ENCODE peak calls at places on chromosomes 1 and 21, in five cellular contexts. G, Z, K, R and C are unnamed samples.

GRCh38 chr1:161198877-161199431 is at the start of gene ADAMTS4:
- DNase-seq in G (peak), R (peak), K (peak), Z (no peak), C (peak)

GRCh38 chr1:70896224-70896623 is 151.4 kb downstream of the PTGER3 start:
- DNase-seq in G (no peak), K (no peak), R (no peak), Z (no peak), C (no peak)

GRCh38 chr1:77234943-77235342 is 15.7 kb upstream of the PIGK start:
- DNase-seq in K (no peak), Z (no peak), R (no peak), G (no peak), C (no peak)

GRCh38 chr1:149843302-149844041 is 55.9 kb upstream of the BOLA1 start:
- DNase-seq in K (no peak), G (no peak), Z (no peak), R (no peak), C (no peak)

GRCh38 chr1:38587734-38588133 is 271.8 kb downstream of the RRAGC start:
- DNase-seq in G (no peak), R (no peak), Z (no peak), K (no peak), C (no peak)

GRCh38 chr1:109890115-109890953 is 20.3 kb upstream of the CSF1 start:
- DNase-seq in G (peak), Z (no peak), R (no peak), K (no peak), C (no peak)

GRCh38 chr1:113140588-113141446 is 67.8 kb downstream of the LRIG2 start:
- DNase-seq in R (peak), K (peak), Z (peak), G (peak), C (peak)

GRCh38 chr1:109877320-109877771 is 33.3 kb upstream of the CSF1 start:
- DNase-seq in G (peak), Z (peak), K (peak), R (no peak), C (peak)

GRCh38 chr21:44996983-44997936 is 57.4 kb downstream of the SLX9 start:
- DNase-seq in R (no peak), Z (no peak), G (no peak), K (no peak), C (no peak)

GRCh38 chr1:232764458-232765231 is 40.6 kb upstream of the MAP10 start:
- DNase-seq in G (no peak), K (no peak), R (no peak), Z (no peak), C (no peak)

GRCh38 chr21:34836103-34836932 is 167.5 kb downstream of the CLIC6 start:
- DNase-seq in K (peak), Z (peak), R (no peak), G (no peak), C (no peak)

GRCh38 chr1:204363335-204364114 is 3.8 kb upstream of the PLEKHA6 start:
- DNase-seq in Z (peak), G (peak), K (peak), R (peak), C (no peak)

GRCh38 chr1:150798509-150798908 is 9.6 kb downstream of the CTSK start:
- DNase-seq in Z (no peak), G (no peak), R (no peak), K (peak), C (no peak)

GRCh38 chr1:162248854-162249535 is 127.7 kb downstream of the SPATA46 start:
- DNase-seq in Z (no peak), G (no peak), K (no peak), R (no peak), C (peak)

GRCh38 chr1:116483481-116484309 is 87.1 kb downstream of the CD58 start:
- DNase-seq in R (peak), G (no peak), K (peak), Z (no peak), C (no peak)

GRCh38 chr1:35334485-35334884 is 66.0 kb downstream of the ZMYM4 start:
- DNase-seq in R (no peak), G (no peak), K (peak), Z (no peak), C (no peak)

GRCh38 chr1:70764747-70765146 is 282.9 kb downstream of the PTGER3 start:
- DNase-seq in Z (no peak), G (no peak), R (no peak), K (no peak), C (no peak)

GRCh38 chr1:75265792-75266191 is 131.6 kb downstream of the LHX8 start:
- DNase-seq in K (peak), R (peak), Z (peak), G (peak), C (no peak)

GRCh38 chr1:78831731-78832360 is 174.7 kb downstream of the ADGRL4 start:
- DNase-seq in K (peak), R (no peak), G (no peak), Z (peak), C (no peak)

GRCh38 chr21:42560517-42561179 is 47.0 kb downstream of the SLC37A1 start:
- DNase-seq in Z (no peak), G (no peak), R (no peak), K (no peak), C (no peak)

GRCh38 chr1:154198756-154199562 is 7.1 kb upstream of the TPM3 start:
- DNase-seq in G (peak), R (peak), K (peak), Z (peak), C (peak)

GRCh38 chr1:201949491-201949890 is 3.1 kb upstream of the LMOD1 start:
- DNase-seq in K (no peak), G (no peak), Z (no peak), R (no peak), C (no peak)

GRCh38 chr1:53160924-53161378 is 18.5 kb upstream of the SLC1A7 start:
- DNase-seq in Z (no peak), K (no peak), R (no peak), G (no peak), C (no peak)

GRCh38 chr1:67040405-67040804 is 13.5 kb downstream of the SLC35D1 start:
- DNase-seq in G (no peak), R (no peak), K (no peak), Z (no peak), C (no peak)

GRCh38 chr1:150141452-150141851 is 8.3 kb upstream of the PLEKHO1 start:
- DNase-seq in K (peak), R (no peak), G (no peak), Z (no peak), C (no peak)

GRCh38 chr1:235429143-235429542 is 61.9 kb downstream of the TBCE start:
- DNase-seq in K (no peak), R (no peak), Z (no peak), G (no peak), C (no peak)

GRCh38 chr1:183143576-183144315 is 42.3 kb upstream of the LAMC2 start:
- DNase-seq in K (no peak), Z (no peak), G (no peak), R (no peak), C (no peak)

GRCh38 chr1:183135336-183135735 is 50.7 kb upstream of the LAMC2 start:
- DNase-seq in R (no peak), K (no peak), Z (no peak), G (no peak), C (no peak)

GRCh38 chr1:183138301-183138700 is 47.8 kb upstream of the LAMC2 start:
- DNase-seq in R (no peak), G (no peak), K (no peak), Z (no peak), C (no peak)

GRCh38 chr1:183137782-183138181 is 48.3 kb upstream of the LAMC2 start:
- DNase-seq in K (peak), G (no peak), Z (no peak), R (no peak), C (no peak)

DNA sequence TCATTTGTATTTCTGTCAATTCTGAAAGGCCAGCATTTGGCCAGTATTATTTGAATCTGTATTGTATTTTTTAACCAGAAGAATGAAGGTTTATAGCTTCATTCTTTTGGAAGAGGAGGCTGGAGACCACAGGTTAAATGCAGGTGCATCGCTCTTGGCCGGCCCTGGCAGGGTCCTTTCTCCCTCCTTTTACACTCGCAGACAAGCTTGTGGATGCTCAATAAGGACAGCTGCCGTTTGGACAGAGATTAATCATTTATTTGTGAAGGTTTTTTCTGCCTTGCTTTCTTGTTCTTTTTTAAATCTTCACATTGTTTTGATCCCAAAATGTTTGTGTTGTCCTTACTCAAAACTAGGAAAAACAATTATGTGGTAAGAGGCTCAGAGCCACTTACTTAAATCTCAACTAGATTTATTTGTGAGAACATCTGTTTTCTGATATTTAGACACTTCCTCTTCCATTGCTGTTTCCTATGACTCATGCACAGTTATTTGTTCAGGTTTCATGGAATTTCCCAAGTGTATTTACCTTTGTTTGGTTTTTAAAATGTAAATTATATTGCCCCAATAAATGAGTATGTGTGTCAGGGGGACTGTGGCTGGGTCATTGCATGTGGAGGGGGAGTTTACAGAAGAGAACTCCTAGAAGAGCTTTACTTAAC is 46.7 kb upstream of the LAMC2 start:
- DNase-seq in R (no peak), G (no peak), Z (peak), K (peak), C (no peak)
- TF ChIP-seq RAD21 in R (no peak), G (no peak), Z (no peak), K (no peak), C (no peak)

GRCh38 chr1:47483651-47484050 is 45.8 kb downstream of the FOXD2 start:
- DNase-seq in R (no peak), K (no peak), Z (no peak), G (no peak), C (no peak)

GRCh38 chr1:47487826-47488450 is 50.1 kb downstream of the FOXD2 start:
- DNase-seq in Z (peak), G (no peak), K (no peak), R (no peak), C (no peak)

GRCh38 chr1:47487332-47487731 is 49.5 kb downstream of the FOXD2 start:
- DNase-seq in G (no peak), K (no peak), R (no peak), Z (no peak), C (no peak)

GRCh38 chr1:47482783-47483182 is 44.9 kb downstream of the FOXD2 start:
- DNase-seq in K (no peak), Z (no peak), R (no peak), G (no peak), C (no peak)

DNA sequence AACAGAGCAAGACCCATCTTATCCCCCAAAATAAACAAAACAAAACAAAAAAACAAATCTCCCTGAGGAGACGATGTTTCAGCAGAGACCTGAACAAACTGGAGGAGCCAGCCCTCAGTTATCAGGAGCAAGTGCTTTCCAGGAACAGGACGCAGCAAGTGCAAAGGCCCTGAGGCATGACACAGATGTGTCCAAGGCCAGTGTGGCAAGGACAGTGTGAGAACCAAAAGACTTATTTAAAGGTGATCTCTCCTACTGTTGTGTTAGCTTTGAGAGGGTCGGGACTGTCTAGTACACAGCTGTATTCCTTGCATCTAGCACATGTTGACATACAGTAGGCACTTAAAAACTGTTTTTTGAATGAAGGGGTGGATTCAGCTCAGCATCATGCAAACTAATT is 48.0 kb downstream of the FOXD2 start:
- DNase-seq in K (no peak), Z (no peak), G (no peak), R (no peak), C (no peak)
- TF ChIP-seq RAD21 in K (no peak), Z (no peak), G (no peak), R (no peak), C (no peak)

GRCh38 chr1:155966135-155966534 is 12.2 kb downstream of the ARHGEF2 start:
- DNase-seq in K (no peak), Z (no peak), G (no peak), R (peak), C (no peak)
- TF ChIP-seq RAD21 in K (peak), Z (peak), G (peak), R (peak), C (peak)

GRCh38 chr1:210384625-210385024 is 55.9 kb downstream of the HHAT start:
- DNase-seq in K (peak), Z (no peak), R (no peak), G (no peak), C (no peak)
- TF ChIP-seq RAD21 in K (no peak), Z (no peak), R (no peak), G (no peak), C (no peak)

DNA sequence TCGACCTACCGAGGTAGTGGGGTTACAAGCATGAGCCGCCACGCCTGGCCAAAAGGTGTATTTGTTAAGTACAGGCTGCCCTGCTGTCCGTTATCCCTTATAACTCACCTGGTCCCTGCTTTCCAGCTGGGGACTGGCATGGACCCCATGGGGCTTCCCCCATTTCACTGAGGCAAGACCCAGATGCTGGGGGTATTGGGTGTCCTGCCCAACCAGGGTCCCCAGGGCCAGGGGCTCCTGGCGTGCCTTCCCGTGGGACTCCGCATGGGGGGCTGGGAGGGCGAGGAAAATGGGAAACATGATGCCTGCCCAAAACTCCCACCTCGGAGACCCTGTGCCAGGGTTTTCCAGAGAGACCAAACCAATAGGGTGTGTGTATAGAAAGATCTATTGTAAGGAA is 64.4 kb downstream of the FAAP20 start:
- DNase-seq in R (no peak), K (no peak), G (no peak), Z (no peak), C (no peak)
- TF ChIP-seq RAD21 in R (no peak), K (no peak), G (no peak), Z (no peak), C (no peak)

DNA sequence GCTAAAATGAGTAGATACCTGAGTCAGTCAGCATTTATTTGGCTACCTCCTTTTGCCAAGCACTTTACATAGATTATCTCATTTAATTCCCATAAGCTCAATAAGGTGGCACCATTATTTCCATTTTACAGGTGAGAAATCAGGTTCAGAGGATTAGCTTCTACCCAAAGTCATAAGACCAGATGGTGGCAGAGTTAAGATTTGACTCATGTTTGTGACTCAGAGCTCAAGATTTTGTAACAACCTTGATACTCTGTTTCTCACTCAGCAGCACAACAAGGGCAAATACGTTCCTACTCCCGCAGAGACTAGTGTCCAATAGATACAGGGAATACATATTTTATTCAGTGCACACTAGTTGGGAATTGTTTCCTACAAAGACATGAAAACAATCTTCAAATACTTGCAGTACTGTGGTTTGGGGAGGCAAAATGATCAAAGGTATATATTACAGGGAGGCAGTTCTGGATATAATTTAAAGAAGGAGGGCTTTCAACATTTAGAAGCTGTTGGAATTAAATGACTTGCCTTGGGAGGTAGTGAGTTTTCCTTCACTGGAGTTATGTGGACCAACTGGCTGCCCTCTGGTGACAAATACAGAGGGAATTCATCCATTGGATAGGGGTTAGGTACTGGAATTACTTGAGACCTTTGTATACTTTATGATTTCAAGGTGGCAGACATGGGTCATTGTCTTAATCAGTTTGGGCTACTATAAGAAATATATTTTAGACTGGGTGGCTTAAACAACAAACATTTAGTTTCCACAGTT is 3.6 kb downstream of the LEPR start:
- DNase-seq in R (no peak), Z (peak), K (peak), G (peak), C (no peak)
- TF ChIP-seq RAD21 in R (no peak), Z (peak), K (no peak), G (no peak), C (no peak)

GRCh38 chr1:237012789-237013383 is 8.6 kb upstream of the MT1HL1 start:
- DNase-seq in G (peak), R (peak), Z (peak), K (no peak), C (no peak)
- TF ChIP-seq RAD21 in G (peak), R (no peak), Z (no peak), K (no peak), C (no peak)

GRCh38 chr1:206590025-206590834 is 22.0 kb downstream of the EIF2D start:
- DNase-seq in R (no peak), K (peak), Z (no peak), G (peak), C (no peak)
- TF ChIP-seq RAD21 in R (no peak), K (peak), Z (peak), G (peak), C (peak)

GRCh38 chr1:222926566-222926965 is 111.7 kb downstream of the DISP1 start:
- DNase-seq in K (peak), G (no peak), R (no peak), Z (no peak), C (no peak)

GRCh38 chr1:222924140-222924706 is 109.4 kb downstream of the DISP1 start:
- DNase-seq in G (no peak), R (no peak), K (peak), Z (no peak), C (no peak)

GRCh38 chr1:222930097-222930496 is 115.3 kb downstream of the DISP1 start:
- DNase-seq in K (no peak), G (no peak), R (no peak), Z (no peak), C (no peak)

GRCh38 chr1:222931018-222931417 is 116.2 kb downstream of the DISP1 start:
- DNase-seq in R (no peak), Z (no peak), G (no peak), K (peak), C (no peak)

DNA sequence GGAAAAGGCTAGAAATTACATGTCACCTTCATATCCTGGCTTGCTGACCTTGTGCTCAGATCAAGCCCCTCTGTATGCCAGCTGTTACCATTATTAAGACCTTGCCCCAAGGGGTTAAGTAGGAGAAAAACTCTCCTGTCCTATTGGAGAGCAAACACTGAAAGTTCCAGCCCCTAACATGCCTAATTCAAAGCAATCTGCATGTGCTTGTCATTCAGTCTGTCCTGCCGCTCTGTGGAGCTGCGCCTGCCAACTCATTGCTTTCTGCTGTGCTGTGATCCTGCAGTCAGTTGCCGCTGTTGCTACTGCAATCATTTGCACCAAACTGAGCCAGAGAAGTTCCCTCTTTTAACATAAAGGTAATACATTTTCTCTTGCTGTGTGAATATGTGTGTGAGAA is 113.4 kb downstream of the DISP1 start:
- DNase-seq in K (peak), R (peak), G (no peak), Z (peak), C (peak)
- TF ChIP-seq RAD21 in K (no peak), R (no peak), G (no peak), Z (no peak), C (peak)

GRCh38 chr1:177571076-177571475 is 398.8 kb downstream of the SEC16B start:
- DNase-seq in G (no peak), Z (no peak), K (no peak), R (no peak), C (no peak)

GRCh38 chr1:177569476-177569875 is 398.7 kb downstream of the BRINP2 start:
- DNase-seq in Z (no peak), K (peak), R (no peak), G (no peak), C (no peak)

GRCh38 chr1:177567393-177567792 is 396.6 kb downstream of the BRINP2 start:
- DNase-seq in Z (peak), K (peak), G (no peak), R (no peak), C (no peak)

GRCh38 chr1:177568702-177569101 is 397.9 kb downstream of the BRINP2 start:
- DNase-seq in Z (no peak), G (no peak), R (no peak), K (no peak), C (no peak)

GRCh38 chr1:177571485-177572076 is 398.3 kb downstream of the SEC16B start:
- DNase-seq in Z (no peak), K (no peak), R (no peak), G (no peak), C (no peak)
- TF ChIP-seq RAD21 in Z (no peak), K (no peak), R (no peak), G (no peak), C (no peak)